ENCODE peak calls at places on chromosome 20, in nine cellular contexts. One of them, this sample, is unnamed.

GRCh38 chr20:41230136-41230535 is 87.4 kb downstream of the ZHX3 start:
- DNase-seq in coronary artery: no peak
- DNase-seq in endodermal cell: no peak
- DNase-seq in fibroblast of lung: no peak
- DNase-seq in fibroblast of pulmonary artery: no peak
- DNase-seq in foreskin fibroblast: no peak
- DNase-seq in A549: no peak
- DNase-seq in GM23338: no peak
- DNase-seq in left ventricle myocardium inferior: no peak
- DNase-seq in this sample: no peak

GRCh38 chr20:19974621-19975435 is 42.3 kb upstream of the NAA20 start:
- DNase-seq in coronary artery: peak; percentile 97
- DNase-seq in endodermal cell: no peak
- DNase-seq in fibroblast of lung: peak; percentile 97
- DNase-seq in fibroblast of pulmonary artery: peak; percentile 92
- DNase-seq in foreskin fibroblast: peak; percentile 95
- DNase-seq in A549: peak; percentile 89
- DNase-seq in GM23338: no peak
- DNase-seq in left ventricle myocardium inferior: peak; percentile 85
- DNase-seq in this sample: peak; percentile 95

GRCh38 chr20:15205023-15205422 is 867.6 kb upstream of the FLRT3 start:
- DNase-seq in coronary artery: no peak
- DNase-seq in endodermal cell: no peak
- DNase-seq in fibroblast of lung: no peak
- DNase-seq in fibroblast of pulmonary artery: no peak
- DNase-seq in foreskin fibroblast: no peak
- DNase-seq in A549: no peak
- DNase-seq in GM23338: no peak
- DNase-seq in left ventricle myocardium inferior: no peak
- DNase-seq in this sample: no peak

GRCh38 chr20:20568604-20569205 is 143.7 kb downstream of the RALGAPA2 start:
- DNase-seq in coronary artery: no peak
- DNase-seq in endodermal cell: peak; percentile 51
- DNase-seq in fibroblast of lung: peak; percentile 69
- DNase-seq in fibroblast of pulmonary artery: peak; percentile 68
- DNase-seq in foreskin fibroblast: peak; percentile 21
- DNase-seq in A549: peak; percentile 18
- DNase-seq in GM23338: peak; percentile 70
- DNase-seq in left ventricle myocardium inferior: no peak
- DNase-seq in this sample: peak; percentile 58

GRCh38 chr20:45873409-45874116 is 7.5 kb upstream of the ZSWIM1 start:
- DNase-seq in coronary artery: no peak
- DNase-seq in endodermal cell: no peak
- DNase-seq in fibroblast of lung: no peak
- DNase-seq in fibroblast of pulmonary artery: no peak
- DNase-seq in foreskin fibroblast: no peak
- DNase-seq in A549: no peak
- DNase-seq in GM23338: no peak
- DNase-seq in left ventricle myocardium inferior: no peak
- DNase-seq in this sample: no peak

GRCh38 chr20:17747431-17747846 is 47.7 kb downstream of the BANF2 start:
- DNase-seq in coronary artery: no peak
- DNase-seq in endodermal cell: no peak
- DNase-seq in fibroblast of lung: peak; percentile 84
- DNase-seq in fibroblast of pulmonary artery: peak; percentile 79
- DNase-seq in foreskin fibroblast: peak; percentile 87
- DNase-seq in A549: peak; percentile 60
- DNase-seq in GM23338: no peak
- DNase-seq in left ventricle myocardium inferior: no peak
- DNase-seq in this sample: peak; percentile 93

GRCh38 chr20:32465092-32465900 is 107.2 kb downstream of the ASXL1 start:
- DNase-seq in coronary artery: no peak
- DNase-seq in endodermal cell: no peak
- DNase-seq in fibroblast of lung: peak; percentile 86
- DNase-seq in fibroblast of pulmonary artery: peak; percentile 85
- DNase-seq in foreskin fibroblast: peak; percentile 77
- DNase-seq in A549: peak; percentile 53
- DNase-seq in GM23338: no peak
- DNase-seq in left ventricle myocardium inferior: peak; percentile 64
- DNase-seq in this sample: peak; percentile 94

GRCh38 chr20:18857640-18858039 is 44.1 kb downstream of the SCP2D1 start:
- DNase-seq in coronary artery: no peak
- DNase-seq in endodermal cell: no peak
- DNase-seq in fibroblast of lung: no peak
- DNase-seq in fibroblast of pulmonary artery: no peak
- DNase-seq in foreskin fibroblast: no peak
- DNase-seq in A549: no peak
- DNase-seq in GM23338: no peak
- DNase-seq in left ventricle myocardium inferior: no peak
- DNase-seq in this sample: peak; percentile 3

GRCh38 chr20:58544301-58544700 is 29.1 kb upstream of the APCDD1L start:
- DNase-seq in coronary artery: no peak
- DNase-seq in endodermal cell: peak; percentile 27
- DNase-seq in fibroblast of lung: no peak
- DNase-seq in fibroblast of pulmonary artery: no peak
- DNase-seq in foreskin fibroblast: no peak
- DNase-seq in A549: no peak
- DNase-seq in GM23338: no peak
- DNase-seq in left ventricle myocardium inferior: no peak
- DNase-seq in this sample: no peak

GRCh38 chr20:20406306-20406705 is 38.4 kb downstream of the INSM1 start:
- DNase-seq in coronary artery: no peak
- DNase-seq in endodermal cell: no peak
- DNase-seq in fibroblast of lung: no peak
- DNase-seq in fibroblast of pulmonary artery: no peak
- DNase-seq in foreskin fibroblast: no peak
- DNase-seq in A549: no peak
- DNase-seq in GM23338: no peak
- DNase-seq in left ventricle myocardium inferior: no peak
- DNase-seq in this sample: peak; percentile 14

GRCh38 chr20:32490942-32491763 is 94.0 kb downstream of the NOL4L start:
- DNase-seq in coronary artery: no peak
- DNase-seq in endodermal cell: peak; percentile 7
- DNase-seq in fibroblast of lung: no peak
- DNase-seq in fibroblast of pulmonary artery: no peak
- DNase-seq in foreskin fibroblast: no peak
- DNase-seq in A549: no peak
- DNase-seq in GM23338: no peak
- DNase-seq in left ventricle myocardium inferior: peak; percentile 8
- DNase-seq in this sample: no peak

GRCh38 chr20:40807771-40808170 is 118.7 kb upstream of the MAFB start:
- DNase-seq in coronary artery: no peak
- DNase-seq in endodermal cell: peak; percentile 35
- DNase-seq in fibroblast of lung: no peak
- DNase-seq in fibroblast of pulmonary artery: no peak
- DNase-seq in foreskin fibroblast: no peak
- DNase-seq in A549: no peak
- DNase-seq in GM23338: no peak
- DNase-seq in left ventricle myocardium inferior: no peak
- DNase-seq in this sample: no peak

GRCh38 chr20:14879020-14879697 is 541.7 kb upstream of the FLRT3 start:
- DNase-seq in coronary artery: no peak
- DNase-seq in endodermal cell: no peak
- DNase-seq in fibroblast of lung: peak; percentile 70
- DNase-seq in fibroblast of pulmonary artery: peak; percentile 70
- DNase-seq in foreskin fibroblast: peak; percentile 77
- DNase-seq in A549: peak; percentile 92
- DNase-seq in GM23338: no peak
- DNase-seq in left ventricle myocardium inferior: no peak
- DNase-seq in this sample: peak; percentile 84

GRCh38 chr20:23265226-23265625 is 85.4 kb upstream of the NXT1 start:
- DNase-seq in coronary artery: peak; percentile 64
- DNase-seq in endodermal cell: no peak
- DNase-seq in fibroblast of lung: peak; percentile 39
- DNase-seq in fibroblast of pulmonary artery: peak; percentile 47
- DNase-seq in foreskin fibroblast: no peak
- DNase-seq in A549: no peak
- DNase-seq in GM23338: no peak
- DNase-seq in left ventricle myocardium inferior: no peak
- DNase-seq in this sample: peak; percentile 55
- TF ChIP-seq CTCF in coronary artery: no peak
- TF ChIP-seq CTCF in endodermal cell: no peak
- TF ChIP-seq CTCF in fibroblast of lung: no peak
- TF ChIP-seq CTCF in fibroblast of pulmonary artery: no peak
- TF ChIP-seq CTCF in foreskin fibroblast: no peak
- TF ChIP-seq CTCF in A549: no peak
- TF ChIP-seq CTCF in GM23338: no peak
- TF ChIP-seq CTCF in left ventricle myocardium inferior: no peak
- TF ChIP-seq CTCF in this sample: no peak

DNA sequence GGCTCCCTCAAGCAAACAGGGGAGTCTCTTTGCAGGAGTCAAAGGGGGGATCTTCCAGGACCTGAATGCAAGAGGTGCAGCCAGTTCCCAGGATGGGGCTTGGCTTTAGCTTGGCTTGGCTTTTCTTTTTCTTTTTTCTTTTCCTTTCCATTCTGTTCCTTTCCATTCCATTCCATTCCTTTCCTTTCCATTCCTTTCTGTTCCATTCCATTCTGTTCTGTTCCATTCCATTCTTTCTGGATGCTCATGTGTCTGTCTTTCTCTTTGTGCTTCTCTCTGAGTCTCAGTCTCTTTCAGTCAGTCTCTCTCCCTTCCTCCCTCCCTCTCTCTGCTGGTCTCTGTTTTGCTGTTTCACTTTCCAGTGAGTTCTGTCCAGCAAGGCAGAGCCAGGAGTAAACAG is 163.3 kb downstream of the PHACTR3 start:
- DNase-seq in coronary artery: no peak
- DNase-seq in endodermal cell: no peak
- DNase-seq in fibroblast of lung: no peak
- DNase-seq in fibroblast of pulmonary artery: no peak
- DNase-seq in foreskin fibroblast: no peak
- DNase-seq in A549: no peak
- DNase-seq in GM23338: no peak
- DNase-seq in left ventricle myocardium inferior: no peak
- DNase-seq in this sample: no peak
- H3K4me3 ChIP-seq in coronary artery: no peak overlapping the region
- H3K4me3 ChIP-seq in endodermal cell: no peak overlapping the region
- H3K4me3 ChIP-seq in fibroblast of lung: no peak overlapping the region
- H3K4me3 ChIP-seq in fibroblast of pulmonary artery: no peak overlapping the region
- H3K4me3 ChIP-seq in foreskin fibroblast: no peak overlapping the region
- H3K4me3 ChIP-seq in A549: no peak overlapping the region
- H3K4me3 ChIP-seq in GM23338: no peak overlapping the region
- H3K4me3 ChIP-seq in left ventricle myocardium inferior: no peak overlapping the region
- H3K4me3 ChIP-seq in this sample: no peak overlapping the region

GRCh38 chr20:33829636-33830035 is 18.5 kb downstream of the CHMP4B start:
- DNase-seq in coronary artery: no peak
- DNase-seq in endodermal cell: no peak
- DNase-seq in fibroblast of lung: no peak
- DNase-seq in fibroblast of pulmonary artery: no peak
- DNase-seq in foreskin fibroblast: no peak
- DNase-seq in A549: no peak
- DNase-seq in GM23338: no peak
- DNase-seq in left ventricle myocardium inferior: no peak
- DNase-seq in this sample: no peak
- TF ChIP-seq CTCF in coronary artery: no peak
- TF ChIP-seq CTCF in endodermal cell: no peak
- TF ChIP-seq CTCF in fibroblast of lung: no peak
- TF ChIP-seq CTCF in fibroblast of pulmonary artery: no peak
- TF ChIP-seq CTCF in foreskin fibroblast: no peak
- TF ChIP-seq CTCF in A549: no peak
- TF ChIP-seq CTCF in GM23338: no peak
- TF ChIP-seq CTCF in left ventricle myocardium inferior: no peak
- TF ChIP-seq CTCF in this sample: no peak

GRCh38 chr20:52001999-52002666 is 189.4 kb downstream of the ZFP64 start:
- DNase-seq in coronary artery: no peak
- DNase-seq in endodermal cell: no peak
- DNase-seq in fibroblast of lung: no peak
- DNase-seq in fibroblast of pulmonary artery: peak; percentile 24
- DNase-seq in foreskin fibroblast: no peak
- DNase-seq in A549: peak; percentile 63
- DNase-seq in GM23338: peak; percentile 51
- DNase-seq in left ventricle myocardium inferior: no peak
- DNase-seq in this sample: peak; percentile 3
- H3K4me3 ChIP-seq in coronary artery: no peak overlapping the region
- H3K4me3 ChIP-seq in endodermal cell: no peak overlapping the region
- H3K4me3 ChIP-seq in fibroblast of lung: no peak overlapping the region
- H3K4me3 ChIP-seq in fibroblast of pulmonary artery: no peak overlapping the region
- H3K4me3 ChIP-seq in foreskin fibroblast: no peak overlapping the region
- H3K4me3 ChIP-seq in A549: no peak overlapping the region
- H3K4me3 ChIP-seq in GM23338: no peak overlapping the region
- H3K4me3 ChIP-seq in left ventricle myocardium inferior: no peak overlapping the region
- H3K4me3 ChIP-seq in this sample: no peak overlapping the region

DNA sequence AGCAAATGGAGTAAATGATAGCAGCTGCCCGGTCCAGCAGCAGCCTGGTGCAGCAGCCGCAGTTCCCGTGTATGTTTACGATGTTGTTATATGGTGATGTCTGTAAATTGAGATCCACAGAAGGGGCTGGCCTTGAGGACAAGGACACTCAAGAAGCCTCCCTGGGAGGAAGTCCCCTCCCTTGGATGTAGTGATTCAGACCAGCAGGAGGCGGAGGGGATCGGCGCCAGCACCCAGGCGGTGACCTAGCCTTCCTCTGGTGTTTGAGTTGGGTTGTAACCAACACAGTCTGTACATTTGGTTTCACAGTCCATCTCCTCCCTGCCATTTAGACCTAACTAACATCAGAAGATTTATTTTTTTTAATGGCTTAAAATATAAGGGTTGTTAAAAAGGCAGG is 187.8 kb downstream of the SYNDIG1 start:
- DNase-seq in coronary artery: no peak
- DNase-seq in endodermal cell: no peak
- DNase-seq in fibroblast of lung: peak; percentile 67
- DNase-seq in fibroblast of pulmonary artery: peak; percentile 22
- DNase-seq in foreskin fibroblast: no peak
- DNase-seq in A549: peak; percentile 38
- DNase-seq in GM23338: no peak
- DNase-seq in left ventricle myocardium inferior: no peak
- DNase-seq in this sample: peak; percentile 60
- TF ChIP-seq CTCF in coronary artery: no peak
- TF ChIP-seq CTCF in endodermal cell: no peak
- TF ChIP-seq CTCF in fibroblast of lung: peak; percentile 53
- TF ChIP-seq CTCF in fibroblast of pulmonary artery: peak; percentile 11
- TF ChIP-seq CTCF in foreskin fibroblast: no peak
- TF ChIP-seq CTCF in A549: no peak
- TF ChIP-seq CTCF in GM23338: no peak
- TF ChIP-seq CTCF in left ventricle myocardium inferior: no peak
- TF ChIP-seq CTCF in this sample: peak; percentile 27

DNA sequence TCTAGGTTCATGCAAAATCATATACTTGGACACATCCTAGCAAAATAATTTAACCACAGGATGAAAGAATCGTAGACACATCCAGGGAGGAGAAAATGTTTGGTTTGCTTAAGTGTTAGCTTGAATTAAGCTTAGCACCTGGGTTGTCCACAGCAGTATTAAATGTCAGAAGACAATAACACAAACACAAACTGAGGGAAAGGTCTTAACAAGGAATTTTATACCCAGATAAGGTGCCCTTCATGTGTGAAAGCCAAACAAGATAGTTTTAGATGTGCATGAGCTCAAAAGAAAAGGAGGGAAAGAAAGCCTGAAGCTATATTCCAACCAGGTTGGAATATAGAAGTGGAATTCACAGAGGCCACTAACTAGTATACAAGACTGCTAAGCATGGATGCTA is 49.1 kb downstream of the SLC23A2 start:
- DNase-seq in coronary artery: no peak
- DNase-seq in endodermal cell: no peak
- DNase-seq in fibroblast of lung: no peak
- DNase-seq in fibroblast of pulmonary artery: no peak
- DNase-seq in foreskin fibroblast: no peak
- DNase-seq in A549: no peak
- DNase-seq in GM23338: no peak
- DNase-seq in left ventricle myocardium inferior: no peak
- DNase-seq in this sample: no peak
- H3K4me3 ChIP-seq in coronary artery: no peak overlapping the region
- H3K4me3 ChIP-seq in endodermal cell: no peak overlapping the region
- H3K4me3 ChIP-seq in fibroblast of lung: no peak overlapping the region
- H3K4me3 ChIP-seq in fibroblast of pulmonary artery: no peak overlapping the region
- H3K4me3 ChIP-seq in foreskin fibroblast: no peak overlapping the region
- H3K4me3 ChIP-seq in A549: no peak overlapping the region
- H3K4me3 ChIP-seq in GM23338: no peak overlapping the region
- H3K4me3 ChIP-seq in left ventricle myocardium inferior: no peak overlapping the region
- H3K4me3 ChIP-seq in this sample: no peak overlapping the region